ENCODE peak calls at places on chromosomes 1 and 21, in five cellular contexts. N is GM13977, J is cardiac fibroblast, F is pancreas, X is fibroblast of the aortic adventitia. W is an unnamed sample.

GRCh38 chr1:51237714-51238403 is 1.8 kb downstream of the RNF11 start:
- DNase-seq in F (peak), X (peak), N (no peak), J (no peak), W (no peak)

GRCh38 chr1:69913967-69914366 is 291.4 kb downstream of the LRRC40 start:
- DNase-seq in F (no peak), J (peak), N (no peak), X (peak), W (no peak)

GRCh38 chr21:38811257-38811656 is 5.5 kb downstream of the ETS2 start:
- DNase-seq in F (no peak), J (peak), X (peak), N (no peak), W (peak)

GRCh38 chr1:55039342-55040082 is at the start of gene PCSK9:
- DNase-seq in F (peak), J (peak), N (no peak), X (peak), W (no peak)

GRCh38 chr1:235650341-235651169 is 971 bp upstream of the GNG4 start:
- DNase-seq in X (peak), N (peak), J (no peak), F (no peak), W (no peak)

GRCh38 chr1:26701266-26701994 is 5.6 kb downstream of the ARID1A start:
- DNase-seq in X (peak), J (no peak), N (no peak), F (no peak), W (no peak)

GRCh38 chr1:202143011-202143767 is 1.3 kb downstream of the ARL8A start:
- DNase-seq in F (no peak), J (peak), X (peak), N (peak), W (peak)

GRCh38 chr1:23475134-23475628 is 8.8 kb downstream of the ASAP3 start:
- DNase-seq in N (no peak), F (no peak), J (peak), X (peak), W (peak)

GRCh38 chr1:165240486-165240885 is 116.0 kb downstream of the LMX1A start:
- DNase-seq in X (no peak), J (no peak), F (no peak), N (no peak), W (no peak)

GRCh38 chr1:228012555-228012954 is 5.8 kb downstream of the WNT3A start:
- DNase-seq in J (no peak), N (no peak), F (no peak), X (no peak), W (no peak)

GRCh38 chr1:55211909-55212308 is 3.3 kb downstream of the USP24 start:
- DNase-seq in J (no peak), X (no peak), F (no peak), N (peak), W (no peak)

GRCh38 chr1:7457811-7458210 is 313.3 kb upstream of the VAMP3 start:
- DNase-seq in X (no peak), N (no peak), J (no peak), F (no peak), W (no peak)

GRCh38 chr1:19728413-19729145 is 63.9 kb downstream of the HTR6 start:
- DNase-seq in F (no peak), X (no peak), N (no peak), J (no peak), W (no peak)

GRCh38 chr1:45327644-45328515 is 1.2 kb downstream of the HPDL start:
- DNase-seq in N (no peak), F (no peak), J (no peak), X (no peak), W (no peak)

GRCh38 chr1:177756161-177756560 is 213.7 kb downstream of the SEC16B start:
- DNase-seq in N (no peak), X (no peak), F (no peak), J (no peak), W (no peak)

GRCh38 chr1:244349103-244349531 is 102.6 kb downstream of the ADSS2 start:
- DNase-seq in J (peak), X (peak), F (no peak), N (no peak), W (peak)

GRCh38 chr21:45857761-45858160 is 123.8 kb upstream of the COL6A1 start:
- DNase-seq in X (no peak), J (no peak), F (no peak), N (no peak), W (no peak)

GRCh38 chr1:94580367-94581115 is 39.0 kb upstream of the F3 start:
- DNase-seq in J (no peak), X (peak), N (no peak), F (no peak), W (peak)

GRCh38 chr1:247241687-247242086 is 14.2 kb upstream of the VN1R5 start:
- DNase-seq in N (no peak), J (no peak), F (no peak), X (no peak), W (peak)

GRCh38 chr1:50368179-50369007 is 54.9 kb downstream of the DMRTA2 start:
- DNase-seq in F (peak), J (peak), N (peak), X (peak), W (peak)

GRCh38 chr1:31760422-31760900 is 3.7 kb downstream of the ADGRB2 start:
- DNase-seq in X (no peak), F (no peak), N (no peak), J (no peak), W (no peak)

GRCh38 chr1:75736016-75736415 is 11.5 kb downstream of the ACADM start:
- DNase-seq in F (no peak), N (no peak), J (no peak), X (no peak), W (no peak)

GRCh38 chr1:185238447-185238846 is 78.6 kb downstream of the IVNS1ABP start:
- DNase-seq in J (peak), N (no peak), F (no peak), X (peak), W (peak)

GRCh38 chr1:153352523-153352922 is 3.9 kb upstream of the PGLYRP4 start:
- DNase-seq in X (peak), N (peak), J (peak), F (peak), W (peak)

GRCh38 chr1:153355445-153356071 is 2.1 kb upstream of the S100A9 start:
- DNase-seq in F (no peak), X (peak), N (peak), J (peak), W (peak)

GRCh38 chr1:153353226-153353947 is 4.3 kb upstream of the S100A9 start:
- DNase-seq in J (peak), X (peak), N (no peak), F (no peak), W (peak)

GRCh38 chr1:153356392-153357075 is 1.1 kb upstream of the S100A9 start:
- DNase-seq in J (no peak), X (no peak), N (no peak), F (no peak), W (no peak)

DNA sequence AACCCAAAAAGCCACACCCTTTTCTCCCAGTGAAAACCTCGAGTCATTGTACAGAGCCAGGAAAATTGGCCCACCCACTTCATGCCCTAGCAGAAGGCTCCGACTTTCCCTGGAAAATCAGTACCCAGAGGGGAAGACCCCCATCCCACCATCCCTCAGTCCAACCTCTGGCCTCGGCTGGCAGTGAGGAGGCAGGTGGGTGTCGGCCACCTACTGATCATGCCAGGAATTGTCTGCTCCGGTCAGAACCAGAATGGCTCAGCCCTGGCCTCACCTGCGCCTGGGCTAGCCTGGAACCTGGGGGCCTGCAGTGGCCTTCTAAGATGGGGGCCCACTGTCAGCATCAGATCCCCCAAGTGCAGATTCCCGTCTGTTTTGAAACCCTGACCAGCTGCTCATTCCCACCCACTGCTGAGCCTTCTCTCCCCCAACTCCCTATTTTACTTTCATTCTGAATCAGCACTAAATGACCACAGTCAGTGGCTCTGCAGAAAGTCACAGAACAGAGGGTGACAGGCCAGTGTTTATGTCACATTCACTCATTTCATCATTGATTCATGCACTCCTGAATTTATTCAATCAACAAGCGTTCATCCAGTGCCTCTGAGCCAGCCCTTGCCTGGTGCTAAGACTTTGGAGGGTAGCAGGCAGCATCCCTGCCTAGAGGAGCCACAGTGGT is 3.0 kb upstream of the S100A9 start:
- DNase-seq in J (no peak), F (no peak), N (peak), X (no peak), W (no peak)
- TF ChIP-seq CTCF in J (no peak), F (no peak), N (no peak), X (no peak), W (peak)

DNA sequence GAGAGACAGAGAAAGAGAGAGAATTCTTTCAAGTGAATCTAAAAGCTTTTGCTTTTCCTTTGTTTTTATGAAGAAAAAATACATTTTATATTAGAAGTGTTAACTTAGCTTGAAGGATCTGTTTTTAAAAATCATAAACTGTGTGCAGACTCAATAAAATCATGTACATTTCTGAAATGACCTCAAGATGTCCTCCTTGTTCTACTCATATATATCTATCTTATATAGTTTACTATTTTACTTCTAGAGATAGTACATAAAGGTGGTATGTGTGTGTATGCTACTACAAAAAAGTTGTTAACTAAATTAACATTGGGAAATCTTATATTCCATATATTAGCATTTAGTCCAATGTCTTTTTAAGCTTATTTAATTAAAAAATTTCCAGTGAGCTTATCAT is 117.6 kb downstream of the PTPRC start:
- DNase-seq in J (peak), F (no peak), N (no peak), X (peak), W (peak)
- TF ChIP-seq CTCF in J (no peak), F (no peak), N (no peak), X (peak), W (peak)

GRCh38 chr1:8460132-8460544 is 142.2 kb downstream of the SLC45A1 start:
- DNase-seq in N (no peak), F (no peak), J (no peak), X (no peak), W (no peak)
- TF ChIP-seq CTCF in N (no peak), F (no peak), J (no peak), X (no peak), W (no peak)

DNA sequence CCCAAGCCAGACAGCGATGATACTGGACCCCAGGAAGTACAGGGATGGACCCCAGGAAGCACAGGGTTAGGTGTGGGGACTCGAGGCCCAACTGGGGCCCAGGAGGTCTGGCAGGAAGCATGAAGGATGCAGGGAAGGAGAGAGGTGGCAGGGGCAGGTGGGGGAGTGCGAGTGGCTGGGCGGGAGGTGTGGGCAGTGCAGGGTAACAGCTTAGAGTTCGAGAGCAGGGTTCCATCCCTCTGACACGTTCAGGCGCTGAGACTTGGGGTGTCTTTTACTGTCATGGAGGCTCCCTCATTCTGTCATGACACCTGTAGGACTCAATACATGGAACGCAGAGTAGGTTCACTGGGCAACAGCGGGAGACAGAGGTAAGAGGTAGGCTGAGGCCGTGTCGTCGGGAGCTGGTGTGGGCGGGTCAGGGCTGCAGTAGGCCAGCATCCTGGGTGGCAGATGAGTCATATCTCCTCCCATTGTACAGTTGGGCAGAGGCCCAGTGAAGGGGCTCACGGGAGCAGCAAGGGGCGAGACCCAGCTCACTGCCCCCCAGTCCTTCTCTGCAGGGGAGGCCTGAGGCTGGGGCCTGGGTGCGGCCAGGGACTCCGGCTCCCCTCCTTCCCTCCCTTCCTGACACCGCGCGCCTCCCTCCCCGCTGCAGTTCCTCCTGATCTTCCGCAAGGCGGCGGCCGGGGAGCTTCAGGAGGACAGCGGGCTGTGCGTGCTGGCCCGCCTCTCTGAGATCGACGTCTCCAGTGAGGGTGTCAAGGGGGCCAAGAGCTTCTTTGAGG is 11.6 kb upstream of the CTRC start:
- DNase-seq in N (no peak), F (peak), X (no peak), J (peak), W (peak)
- TF ChIP-seq CTCF in N (no peak), F (no peak), X (no peak), J (peak), W (no peak)

GRCh38 chr1:33117440-33118085 is 36.6 kb downstream of the AZIN2 start:
- DNase-seq in N (no peak), J (no peak), X (no peak), F (no peak), W (no peak)

GRCh38 chr1:33110477-33110876 is 29.5 kb downstream of the AZIN2 start:
- DNase-seq in F (no peak), N (no peak), X (no peak), J (no peak), W (no peak)

DNA sequence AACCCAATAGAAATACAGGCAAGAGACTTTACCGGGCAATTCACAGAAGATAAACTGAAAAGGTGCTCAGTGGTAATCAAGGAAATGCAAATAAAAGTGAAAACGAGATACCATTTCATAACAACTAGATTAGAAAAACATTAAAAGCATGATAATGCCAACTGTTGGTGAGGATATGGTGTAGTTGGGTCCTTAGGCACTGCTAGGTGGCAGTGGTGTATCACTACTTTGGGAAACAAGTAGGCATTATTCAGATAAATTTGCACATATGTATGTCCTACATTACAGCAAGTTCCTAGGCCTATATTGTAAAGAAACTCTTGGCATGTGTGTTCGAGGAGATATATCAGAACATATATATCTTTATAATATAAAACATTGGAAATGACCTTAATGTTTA is 31.0 kb downstream of the AZIN2 start:
- DNase-seq in F (no peak), J (peak), N (no peak), X (peak), W (peak)
- TF ChIP-seq CTCF in F (no peak), J (peak), N (peak), X (peak), W (peak)

GRCh38 chr1:29849038-29849750 is 612.9 kb downstream of the PTPRU start:
- DNase-seq in F (no peak), J (peak), X (peak), N (peak), W (peak)
- TF ChIP-seq CTCF in F (no peak), J (peak), X (peak), N (peak), W (peak)

DNA sequence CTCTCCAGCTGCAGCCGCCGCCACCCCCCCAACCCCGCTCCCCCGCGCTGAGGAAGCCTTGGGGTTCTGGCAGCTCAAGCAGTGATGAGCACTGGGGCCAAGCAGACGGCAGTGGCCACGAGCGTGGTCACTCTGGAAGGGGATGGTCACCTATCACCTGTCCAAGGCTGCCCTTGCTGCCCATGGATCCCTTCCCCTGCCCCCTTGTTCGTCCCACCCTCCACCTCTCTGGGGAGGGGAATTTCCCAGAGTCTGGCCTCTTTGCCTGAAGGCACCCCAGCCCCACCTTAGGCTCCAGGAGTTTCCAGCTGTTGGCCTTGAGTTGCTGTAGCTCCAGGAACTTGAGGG is 7.2 kb upstream of the SMIM12 start:
- DNase-seq in N (no peak), J (no peak), F (no peak), X (no peak), W (no peak)
- TF ChIP-seq CTCF in N (no peak), J (no peak), F (no peak), X (no peak), W (no peak)

DNA sequence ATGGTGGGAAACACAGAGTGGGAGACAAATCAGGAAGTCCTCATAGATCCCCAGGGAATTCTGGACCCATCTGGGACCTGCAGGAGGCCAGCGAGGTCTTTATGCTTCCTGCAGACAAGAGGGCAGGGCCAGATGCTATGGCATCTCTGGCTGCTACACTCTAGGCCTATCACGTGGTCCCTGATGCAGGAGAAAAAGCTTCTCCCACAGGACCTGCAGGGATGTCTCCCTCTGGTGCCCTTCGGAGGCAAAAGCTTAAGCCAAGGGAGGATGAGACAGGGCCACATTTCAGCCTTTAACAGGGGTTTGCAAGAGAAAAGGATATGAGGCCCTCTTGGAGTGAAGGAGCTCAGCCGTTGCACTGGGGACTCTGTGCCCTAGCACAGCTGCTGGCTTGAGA is 243.0 kb downstream of the C1orf94 start:
- DNase-seq in F (no peak), J (no peak), N (no peak), X (peak), W (no peak)
- TF ChIP-seq CTCF in F (no peak), J (no peak), N (no peak), X (peak), W (no peak)

GRCh38 chr1:159851386-159851785 is 11.1 kb downstream of the VSIG8 start:
- DNase-seq in X (no peak), F (no peak), N (no peak), J (no peak), W (peak)
- TF ChIP-seq CTCF in X (no peak), F (no peak), N (no peak), J (peak), W (peak)

GRCh38 chr1:58784758-58785423 is 1.0 kb upstream of the JUN start:
- DNase-seq in N (peak), F (peak), X (peak), J (peak), W (peak)

GRCh38 chr1:58786184-58786926 is 2.5 kb upstream of the JUN start:
- DNase-seq in F (no peak), X (peak), N (no peak), J (peak), W (no peak)

GRCh38 chr1:58783993-58784757 is at the start of gene JUN:
- DNase-seq in F (peak), N (peak), J (peak), X (peak), W (peak)

GRCh38 chr1:58786927-58787245 is 3.0 kb upstream of the JUN start:
- DNase-seq in X (no peak), J (no peak), F (no peak), N (no peak), W (no peak)

DNA sequence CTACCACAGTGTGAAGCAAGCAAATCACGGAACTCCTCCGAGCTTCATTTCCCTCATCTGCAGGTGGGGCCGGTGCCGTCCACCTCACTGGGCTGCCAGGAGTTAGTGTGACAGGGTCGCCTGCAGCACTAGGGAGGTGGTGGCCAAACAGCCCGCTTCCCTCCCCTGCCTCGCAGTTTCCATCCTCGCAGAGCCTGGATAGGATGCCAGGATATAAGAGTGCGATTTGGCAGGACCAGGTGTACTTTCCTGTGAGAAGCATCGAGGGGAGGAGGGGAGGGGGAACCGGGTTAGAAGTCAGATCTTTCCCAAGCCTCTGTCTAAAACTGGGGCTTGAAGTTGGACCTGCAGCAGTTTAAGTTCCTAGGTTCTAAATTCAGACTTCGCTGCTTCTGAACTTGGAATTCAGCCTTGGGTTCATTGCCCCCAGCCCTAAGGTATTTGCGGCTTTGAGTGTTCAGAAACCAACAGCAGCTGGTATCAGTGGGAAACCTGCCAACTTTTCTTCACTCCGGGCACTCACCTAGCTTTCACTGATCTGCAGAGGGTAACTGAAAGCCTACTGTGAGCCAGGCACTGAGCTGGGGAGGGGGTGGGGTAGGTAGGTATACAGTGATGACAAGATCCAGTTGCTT is 1.7 kb upstream of the JUN start:
- DNase-seq in F (peak), X (peak), N (no peak), J (peak), W (peak)
- TF ChIP-seq CTCF in F (no peak), X (no peak), N (no peak), J (no peak), W (no peak)